ENCODE peak calls at places on chromosomes 3 and 15, in five cellular contexts. Y, E, H, F and G are unnamed samples.

GRCh38 chr3:42601898-42602581 is 1.6 kb downstream of the NKTR start:
- DNase-seq in Y (no peak), H (no peak), F (no peak), E (no peak), G (peak; percentile 23)

GRCh38 chr15:85504739-85505676 is 124.6 kb downstream of the AKAP13 start:
- DNase-seq in F (peak; percentile 27), E (no peak), Y (peak; percentile 25), H (peak; percentile 62), G (peak; percentile 62)

GRCh38 chr15:58309993-58310928 is 121.5 kb upstream of the LIPC start:
- DNase-seq in E (no peak), H (peak; percentile 53), F (no peak), Y (no peak), G (no peak)

GRCh38 chr3:169811606-169812123 is 1.0 kb upstream of the LRRIQ4 start:
- DNase-seq in F (no peak), H (peak; percentile 52), Y (no peak), E (no peak), G (peak; percentile 78)

GRCh38 chr3:69948246-69948862 is 51.2 kb upstream of the SAMMSON start:
- DNase-seq in Y (no peak), E (no peak), F (no peak), H (no peak), G (peak; percentile 51)

GRCh38 chr3:151926956-151927355 is 53.5 kb downstream of the SUCNR1 start:
- DNase-seq in H (peak; percentile 25), F (no peak), Y (no peak), E (no peak), G (no peak)

GRCh38 chr3:63908081-63908736 is 4.0 kb downstream of the SCAANT1 start:
- DNase-seq in Y (no peak), E (no peak), F (no peak), H (no peak), G (no peak)

GRCh38 chr3:17070560-17070959 is 185.8 kb downstream of the PLCL2 start:
- DNase-seq in F (no peak), H (peak; percentile 37), E (no peak), Y (no peak), G (no peak)

GRCh38 chr15:76065267-76065666 is 5.5 kb downstream of the TMEM266 start:
- DNase-seq in Y (no peak), E (no peak), H (peak; percentile 17), F (no peak), G (peak; percentile 96)

GRCh38 chr15:95884276-95884675 is 446.2 kb upstream of the NR2F2 start:
- DNase-seq in F (no peak), H (no peak), Y (peak; percentile 35), E (no peak), G (no peak)

GRCh38 chr15:57931570-57931969 is 133.9 kb downstream of the ALDH1A2 start:
- DNase-seq in Y (no peak), H (no peak), F (no peak), E (no peak), G (no peak)

GRCh38 chr15:45539680-45540079 is 17.1 kb upstream of the SLC30A4 start:
- DNase-seq in Y (no peak), F (no peak), H (no peak), E (no peak), G (no peak)

GRCh38 chr15:79898369-79898768 is 1.6 kb upstream of the MTHFS start:
- DNase-seq in E (no peak), F (no peak), H (no peak), Y (no peak), G (no peak)

GRCh38 chr3:98695816-98696215 is 67.3 kb upstream of the ST3GAL6 start:
- DNase-seq in E (no peak), F (no peak), Y (no peak), H (no peak), G (no peak)

GRCh38 chr3:12186515-12187286 is 28.0 kb upstream of the TIMP4 start:
- DNase-seq in F (no peak), Y (no peak), E (no peak), H (peak; percentile 20), G (no peak)

GRCh38 chr3:22893631-22894377 is 309.3 kb upstream of the UBE2E2 start:
- DNase-seq in F (no peak), H (no peak), Y (no peak), E (no peak), G (no peak)

GRCh38 chr15:47663106-47663505 is 54.2 kb upstream of the SEMA6D start:
- DNase-seq in E (no peak), H (no peak), F (no peak), Y (no peak), G (no peak)

GRCh38 chr3:137026701-137027100 is 68.9 kb downstream of the IL20RB start:
- DNase-seq in E (no peak), F (no peak), Y (no peak), H (no peak), G (no peak)